ENCODE peak calls at places on chromosome 12, in ten cellular contexts. One of them, this sample, is unnamed.

GRCh38 chr12:46064548-46064947 is 74.2 kb upstream of the SCAF11 start:
- DNase-seq in NCI-H2081 treated with DMSO at 0.1 percent for 48 hours: no peak
- DNase-seq in cardiac muscle cell: no peak
- DNase-seq in mesenteric fat pad: no peak
- DNase-seq in putamen: no peak
- DNase-seq in tibial artery: no peak
- DNase-seq in activated CD8-positive, alpha-beta memory T cell treated with anti-CD3 and anti-CD28 coated beads for 24 hours: no peak
- DNase-seq in activated T-helper 9 cell treated with anti-CD3 and anti-CD28 coated beads, Interleukin-2, amount 50 U/mL, for 16 hours: no peak
- DNase-seq in T-cell: no peak
- DNase-seq in posterior cingulate gyrus: no peak
- DNase-seq in this sample: no peak

GRCh38 chr12:109818900-109819500 is 14.2 kb downstream of the TRPV4 start:
- DNase-seq in NCI-H2081 treated with DMSO at 0.1 percent for 48 hours: no peak
- DNase-seq in cardiac muscle cell: no peak
- DNase-seq in mesenteric fat pad: no peak
- DNase-seq in putamen: no peak
- DNase-seq in tibial artery: no peak
- DNase-seq in activated CD8-positive, alpha-beta memory T cell treated with anti-CD3 and anti-CD28 coated beads for 24 hours: no peak
- DNase-seq in activated T-helper 9 cell treated with anti-CD3 and anti-CD28 coated beads, Interleukin-2, amount 50 U/mL, for 16 hours: no peak
- DNase-seq in T-cell: no peak
- DNase-seq in posterior cingulate gyrus: no peak
- DNase-seq in this sample: no peak

GRCh38 chr12:52391618-52392002 is 6.2 kb upstream of the KRT84 start:
- DNase-seq in NCI-H2081 treated with DMSO at 0.1 percent for 48 hours: no peak
- DNase-seq in cardiac muscle cell: no peak
- DNase-seq in mesenteric fat pad: no peak
- DNase-seq in putamen: peak
- DNase-seq in tibial artery: peak
- DNase-seq in activated CD8-positive, alpha-beta memory T cell treated with anti-CD3 and anti-CD28 coated beads for 24 hours: no peak
- DNase-seq in activated T-helper 9 cell treated with anti-CD3 and anti-CD28 coated beads, Interleukin-2, amount 50 U/mL, for 16 hours: no peak
- DNase-seq in T-cell: no peak
- DNase-seq in posterior cingulate gyrus: peak
- DNase-seq in this sample: no peak

GRCh38 chr12:5796171-5797091 is 148.6 kb downstream of the ANO2 start:
- DNase-seq in NCI-H2081 treated with DMSO at 0.1 percent for 48 hours: no peak
- DNase-seq in cardiac muscle cell: peak
- DNase-seq in mesenteric fat pad: no peak
- DNase-seq in putamen: no peak
- DNase-seq in tibial artery: no peak
- DNase-seq in activated CD8-positive, alpha-beta memory T cell treated with anti-CD3 and anti-CD28 coated beads for 24 hours: peak
- DNase-seq in activated T-helper 9 cell treated with anti-CD3 and anti-CD28 coated beads, Interleukin-2, amount 50 U/mL, for 16 hours: no peak
- DNase-seq in T-cell: no peak
- DNase-seq in posterior cingulate gyrus: no peak
- DNase-seq in this sample: no peak

GRCh38 chr12:20792971-20793370 is 17.5 kb upstream of the SLCO1B3 start:
- DNase-seq in NCI-H2081 treated with DMSO at 0.1 percent for 48 hours: no peak
- DNase-seq in cardiac muscle cell: no peak
- DNase-seq in mesenteric fat pad: no peak
- DNase-seq in putamen: no peak
- DNase-seq in tibial artery: no peak
- DNase-seq in activated CD8-positive, alpha-beta memory T cell treated with anti-CD3 and anti-CD28 coated beads for 24 hours: no peak
- DNase-seq in activated T-helper 9 cell treated with anti-CD3 and anti-CD28 coated beads, Interleukin-2, amount 50 U/mL, for 16 hours: no peak
- DNase-seq in T-cell: no peak
- DNase-seq in posterior cingulate gyrus: no peak
- DNase-seq in this sample: no peak

GRCh38 chr12:96376865-96377264 is 23.4 kb downstream of the CDK17 start:
- DNase-seq in NCI-H2081 treated with DMSO at 0.1 percent for 48 hours: no peak
- DNase-seq in cardiac muscle cell: no peak
- DNase-seq in mesenteric fat pad: no peak
- DNase-seq in putamen: no peak
- DNase-seq in tibial artery: no peak
- DNase-seq in activated CD8-positive, alpha-beta memory T cell treated with anti-CD3 and anti-CD28 coated beads for 24 hours: no peak
- DNase-seq in activated T-helper 9 cell treated with anti-CD3 and anti-CD28 coated beads, Interleukin-2, amount 50 U/mL, for 16 hours: no peak
- DNase-seq in T-cell: no peak
- DNase-seq in posterior cingulate gyrus: no peak
- DNase-seq in this sample: no peak

GRCh38 chr12:52260351-52261210 is 13.9 kb upstream of the KRT86 start:
- DNase-seq in NCI-H2081 treated with DMSO at 0.1 percent for 48 hours: no peak
- DNase-seq in cardiac muscle cell: no peak
- DNase-seq in mesenteric fat pad: no peak
- DNase-seq in putamen: peak
- DNase-seq in tibial artery: no peak
- DNase-seq in activated CD8-positive, alpha-beta memory T cell treated with anti-CD3 and anti-CD28 coated beads for 24 hours: no peak
- DNase-seq in activated T-helper 9 cell treated with anti-CD3 and anti-CD28 coated beads, Interleukin-2, amount 50 U/mL, for 16 hours: no peak
- DNase-seq in T-cell: no peak
- DNase-seq in posterior cingulate gyrus: no peak
- DNase-seq in this sample: no peak

GRCh38 chr12:98840325-98840724 is 195.2 kb downstream of the APAF1 start:
- DNase-seq in NCI-H2081 treated with DMSO at 0.1 percent for 48 hours: no peak
- DNase-seq in cardiac muscle cell: no peak
- DNase-seq in mesenteric fat pad: no peak
- DNase-seq in putamen: no peak
- DNase-seq in tibial artery: no peak
- DNase-seq in activated CD8-positive, alpha-beta memory T cell treated with anti-CD3 and anti-CD28 coated beads for 24 hours: no peak
- DNase-seq in activated T-helper 9 cell treated with anti-CD3 and anti-CD28 coated beads, Interleukin-2, amount 50 U/mL, for 16 hours: no peak
- DNase-seq in T-cell: no peak
- DNase-seq in posterior cingulate gyrus: no peak
- DNase-seq in this sample: no peak

GRCh38 chr12:27620121-27620520 is 76.1 kb upstream of the REP15 start:
- DNase-seq in NCI-H2081 treated with DMSO at 0.1 percent for 48 hours: no peak
- DNase-seq in cardiac muscle cell: no peak
- DNase-seq in mesenteric fat pad: no peak
- DNase-seq in putamen: no peak
- DNase-seq in tibial artery: no peak
- DNase-seq in activated CD8-positive, alpha-beta memory T cell treated with anti-CD3 and anti-CD28 coated beads for 24 hours: no peak
- DNase-seq in activated T-helper 9 cell treated with anti-CD3 and anti-CD28 coated beads, Interleukin-2, amount 50 U/mL, for 16 hours: no peak
- DNase-seq in T-cell: no peak
- DNase-seq in posterior cingulate gyrus: no peak
- DNase-seq in this sample: no peak

GRCh38 chr12:92529944-92530343 is 172.8 kb upstream of the PLEKHG7 start:
- DNase-seq in NCI-H2081 treated with DMSO at 0.1 percent for 48 hours: no peak
- DNase-seq in cardiac muscle cell: no peak
- DNase-seq in mesenteric fat pad: no peak
- DNase-seq in putamen: no peak
- DNase-seq in tibial artery: no peak
- DNase-seq in activated CD8-positive, alpha-beta memory T cell treated with anti-CD3 and anti-CD28 coated beads for 24 hours: no peak
- DNase-seq in activated T-helper 9 cell treated with anti-CD3 and anti-CD28 coated beads, Interleukin-2, amount 50 U/mL, for 16 hours: no peak
- DNase-seq in T-cell: no peak
- DNase-seq in posterior cingulate gyrus: no peak
- DNase-seq in this sample: no peak

GRCh38 chr12:58388261-58388660 is 446.9 kb downstream of the ATP23 start:
- DNase-seq in NCI-H2081 treated with DMSO at 0.1 percent for 48 hours: no peak
- DNase-seq in cardiac muscle cell: no peak
- DNase-seq in mesenteric fat pad: no peak
- DNase-seq in putamen: no peak
- DNase-seq in tibial artery: no peak
- DNase-seq in activated CD8-positive, alpha-beta memory T cell treated with anti-CD3 and anti-CD28 coated beads for 24 hours: no peak
- DNase-seq in activated T-helper 9 cell treated with anti-CD3 and anti-CD28 coated beads, Interleukin-2, amount 50 U/mL, for 16 hours: no peak
- DNase-seq in T-cell: no peak
- DNase-seq in posterior cingulate gyrus: no peak
- DNase-seq in this sample: no peak

GRCh38 chr12:104699489-104700194 is 242.9 kb downstream of the CHST11 start:
- DNase-seq in NCI-H2081 treated with DMSO at 0.1 percent for 48 hours: no peak
- DNase-seq in cardiac muscle cell: no peak
- DNase-seq in mesenteric fat pad: peak
- DNase-seq in putamen: no peak
- DNase-seq in tibial artery: no peak
- DNase-seq in activated CD8-positive, alpha-beta memory T cell treated with anti-CD3 and anti-CD28 coated beads for 24 hours: no peak
- DNase-seq in activated T-helper 9 cell treated with anti-CD3 and anti-CD28 coated beads, Interleukin-2, amount 50 U/mL, for 16 hours: no peak
- DNase-seq in T-cell: no peak
- DNase-seq in posterior cingulate gyrus: no peak
- DNase-seq in this sample: no peak